ENCODE peak calls at places on chromosomes 2 and 18, in nine cellular contexts. One of them, this sample, is unnamed.

GRCh38 chr18:43751835-43752234 is 474.5 kb upstream of the SYT4 start:
- DNase-seq in adrenal gland: no peak
- DNase-seq in esophagus squamous epithelium: no peak
- DNase-seq in PC-3: no peak
- DNase-seq in right atrium auricular region: no peak
- DNase-seq in endodermal cell: no peak
- DNase-seq in breast epithelium: no peak
- DNase-seq in heart left ventricle: no peak
- DNase-seq in upper lobe of right lung: no peak
- DNase-seq in this sample: no peak

GRCh38 chr2:222598611-222599010 is 57.3 kb downstream of the FARSB start:
- DNase-seq in adrenal gland: no peak
- DNase-seq in esophagus squamous epithelium: no peak
- DNase-seq in PC-3: no peak
- DNase-seq in right atrium auricular region: no peak
- DNase-seq in endodermal cell: no peak
- DNase-seq in breast epithelium: no peak
- DNase-seq in heart left ventricle: no peak
- DNase-seq in upper lobe of right lung: no peak
- DNase-seq in this sample: no peak

GRCh38 chr2:25276569-25277465 is 64.9 kb downstream of the DNMT3A start:
- DNase-seq in adrenal gland: no peak
- DNase-seq in esophagus squamous epithelium: peak; percentile 15
- DNase-seq in PC-3: no peak
- DNase-seq in right atrium auricular region: no peak
- DNase-seq in endodermal cell: peak; percentile 93
- DNase-seq in breast epithelium: no peak
- DNase-seq in heart left ventricle: peak; percentile 72
- DNase-seq in upper lobe of right lung: peak; percentile 81
- DNase-seq in this sample: peak; percentile 43

GRCh38 chr2:112818094-112818902 is 18.3 kb downstream of the IL1B start:
- DNase-seq in adrenal gland: no peak
- DNase-seq in esophagus squamous epithelium: no peak
- DNase-seq in PC-3: no peak
- DNase-seq in right atrium auricular region: no peak
- DNase-seq in endodermal cell: peak; percentile 30
- DNase-seq in breast epithelium: no peak
- DNase-seq in heart left ventricle: no peak
- DNase-seq in upper lobe of right lung: no peak
- DNase-seq in this sample: peak; percentile 20

GRCh38 chr2:212173331-212173730 is 365.3 kb downstream of the ERBB4 start:
- DNase-seq in adrenal gland: no peak
- DNase-seq in esophagus squamous epithelium: no peak
- DNase-seq in PC-3: no peak
- DNase-seq in right atrium auricular region: no peak
- DNase-seq in endodermal cell: no peak
- DNase-seq in breast epithelium: no peak
- DNase-seq in heart left ventricle: no peak
- DNase-seq in upper lobe of right lung: no peak
- DNase-seq in this sample: no peak

GRCh38 chr18:80009661-80010550 is 21.5 kb upstream of the TXNL4A start:
- DNase-seq in adrenal gland: peak; percentile 98
- DNase-seq in esophagus squamous epithelium: no peak
- DNase-seq in PC-3: peak; percentile 95
- DNase-seq in right atrium auricular region: peak; percentile 77
- DNase-seq in endodermal cell: no peak
- DNase-seq in breast epithelium: peak; percentile 87
- DNase-seq in heart left ventricle: peak; percentile 81
- DNase-seq in upper lobe of right lung: no peak
- DNase-seq in this sample: peak; percentile 51

GRCh38 chr2:236972491-236973379 is 113.0 kb upstream of the COPS8 start:
- DNase-seq in adrenal gland: peak; percentile 76
- DNase-seq in esophagus squamous epithelium: no peak
- DNase-seq in PC-3: peak; percentile 86
- DNase-seq in right atrium auricular region: peak; percentile 83
- DNase-seq in endodermal cell: peak; percentile 79
- DNase-seq in breast epithelium: no peak
- DNase-seq in heart left ventricle: no peak
- DNase-seq in upper lobe of right lung: no peak
- DNase-seq in this sample: peak; percentile 25

GRCh38 chr2:68732036-68732435 is 2.6 kb upstream of the ARHGAP25 start:
- DNase-seq in adrenal gland: peak; percentile 35
- DNase-seq in esophagus squamous epithelium: no peak
- DNase-seq in PC-3: no peak
- DNase-seq in right atrium auricular region: no peak
- DNase-seq in endodermal cell: no peak
- DNase-seq in breast epithelium: no peak
- DNase-seq in heart left ventricle: peak; percentile 27
- DNase-seq in upper lobe of right lung: no peak
- DNase-seq in this sample: no peak

GRCh38 chr18:61031626-61032025 is 301.6 kb upstream of the CDH20 start:
- DNase-seq in adrenal gland: no peak
- DNase-seq in esophagus squamous epithelium: no peak
- DNase-seq in PC-3: no peak
- DNase-seq in right atrium auricular region: no peak
- DNase-seq in endodermal cell: no peak
- DNase-seq in breast epithelium: no peak
- DNase-seq in heart left ventricle: no peak
- DNase-seq in upper lobe of right lung: no peak
- DNase-seq in this sample: no peak

GRCh38 chr2:127514485-127514884 is 11.8 kb downstream of the IWS1 start:
- DNase-seq in adrenal gland: no peak
- DNase-seq in esophagus squamous epithelium: no peak
- DNase-seq in PC-3: no peak
- DNase-seq in right atrium auricular region: no peak
- DNase-seq in endodermal cell: no peak
- DNase-seq in breast epithelium: no peak
- DNase-seq in heart left ventricle: peak; percentile 21
- DNase-seq in upper lobe of right lung: no peak
- DNase-seq in this sample: no peak

GRCh38 chr2:196128749-196129148 is 42.6 kb downstream of the STK17B start:
- DNase-seq in adrenal gland: no peak
- DNase-seq in esophagus squamous epithelium: no peak
- DNase-seq in PC-3: no peak
- DNase-seq in right atrium auricular region: no peak
- DNase-seq in endodermal cell: no peak
- DNase-seq in breast epithelium: no peak
- DNase-seq in heart left ventricle: no peak
- DNase-seq in upper lobe of right lung: no peak
- DNase-seq in this sample: no peak

GRCh38 chr2:17373041-17373440 is 145.2 kb downstream of the RAD51AP2 start:
- DNase-seq in adrenal gland: no peak
- DNase-seq in esophagus squamous epithelium: no peak
- DNase-seq in PC-3: no peak
- DNase-seq in right atrium auricular region: no peak
- DNase-seq in endodermal cell: no peak
- DNase-seq in breast epithelium: no peak
- DNase-seq in heart left ventricle: no peak
- DNase-seq in upper lobe of right lung: no peak
- DNase-seq in this sample: no peak

DNA sequence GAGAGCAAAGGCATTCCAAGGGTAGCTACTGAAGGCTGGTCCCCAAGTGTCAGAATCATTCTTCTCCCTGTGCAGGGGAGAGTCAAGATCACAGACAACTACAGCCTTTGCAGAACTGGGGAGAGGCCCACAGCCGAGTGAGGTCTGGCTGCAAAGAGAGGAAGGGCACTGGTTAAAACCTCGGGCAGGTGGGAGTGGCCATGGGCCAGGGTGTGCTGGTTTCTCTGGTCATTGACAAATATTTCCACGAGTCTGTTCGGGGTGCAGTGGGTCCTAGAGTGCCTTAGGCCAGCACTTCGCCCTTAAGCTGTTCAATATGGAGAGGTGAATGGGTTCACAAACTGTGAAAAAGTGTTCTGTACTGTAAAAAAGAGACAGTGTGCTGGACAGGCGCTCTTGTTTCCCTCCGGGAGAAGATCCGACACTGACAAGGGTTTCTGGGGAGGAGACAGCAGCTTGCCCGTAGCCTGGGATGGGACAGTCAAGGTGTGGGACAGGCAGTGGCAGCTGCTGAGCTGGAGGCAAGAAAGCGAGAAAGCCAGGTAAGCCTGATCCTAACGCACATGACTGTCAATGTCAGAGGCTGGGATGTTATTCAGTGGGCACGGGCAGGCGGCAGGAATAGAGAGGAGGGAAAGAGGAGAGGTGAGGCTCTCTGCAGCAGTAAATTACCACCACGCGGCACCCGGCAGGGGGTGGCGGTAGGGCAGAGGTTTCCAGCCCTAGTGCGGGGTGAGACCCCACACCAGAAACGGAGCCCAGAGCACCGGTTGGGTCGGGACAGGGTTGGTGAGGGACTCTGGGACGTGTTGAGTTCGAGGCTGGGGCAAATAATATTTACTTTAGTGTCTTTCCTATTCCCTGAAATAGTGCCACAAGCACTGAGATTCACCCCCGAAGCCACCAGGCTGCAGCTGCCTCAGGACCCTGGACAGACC is 2.0 kb downstream of the NPPC start:
- DNase-seq in adrenal gland: no peak
- DNase-seq in esophagus squamous epithelium: no peak
- DNase-seq in PC-3: no peak
- DNase-seq in right atrium auricular region: no peak
- DNase-seq in endodermal cell: no peak
- DNase-seq in breast epithelium: peak; percentile 45
- DNase-seq in heart left ventricle: no peak
- DNase-seq in upper lobe of right lung: no peak
- DNase-seq in this sample: no peak
- H3K9me3 ChIP-seq in adrenal gland: no peaks in the 10 kb centered on the region
- H3K9me3 ChIP-seq in esophagus squamous epithelium: no peaks in the 10 kb centered on the region
- H3K9me3 ChIP-seq in PC-3: no peaks in the 10 kb centered on the region
- H3K9me3 ChIP-seq in right atrium auricular region: no peaks in the 10 kb centered on the region
- H3K9me3 ChIP-seq in endodermal cell: no peaks in the 10 kb centered on the region
- H3K9me3 ChIP-seq in breast epithelium: no peaks in the 10 kb centered on the region
- H3K9me3 ChIP-seq in heart left ventricle: no peaks in the 10 kb centered on the region
- H3K9me3 ChIP-seq in upper lobe of right lung: no peaks in the 10 kb centered on the region
- H3K9me3 ChIP-seq in this sample: no peaks in the 10 kb centered on the region

GRCh38 chr2:200306969-200307811 is 697 bp downstream of the SPATS2L start:
- DNase-seq in adrenal gland: peak; percentile 30
- DNase-seq in esophagus squamous epithelium: no peak
- DNase-seq in PC-3: peak; percentile 46
- DNase-seq in right atrium auricular region: no peak
- DNase-seq in endodermal cell: peak; percentile 66
- DNase-seq in breast epithelium: no peak
- DNase-seq in heart left ventricle: peak; percentile 61
- DNase-seq in upper lobe of right lung: peak; percentile 81
- DNase-seq in this sample: peak; percentile 52
- TF ChIP-seq CTCF in adrenal gland: no peak
- TF ChIP-seq CTCF in esophagus squamous epithelium: no peak
- TF ChIP-seq CTCF in PC-3: no peak
- TF ChIP-seq CTCF in right atrium auricular region: no peak
- TF ChIP-seq CTCF in endodermal cell: no peak
- TF ChIP-seq CTCF in breast epithelium: no peak
- TF ChIP-seq CTCF in heart left ventricle: no peak
- TF ChIP-seq CTCF in upper lobe of right lung: no peak
- TF ChIP-seq CTCF in this sample: peak; percentile 0

GRCh38 chr2:46813680-46814079 is 101.9 kb downstream of the MCFD2 start:
- DNase-seq in adrenal gland: no peak
- DNase-seq in esophagus squamous epithelium: no peak
- DNase-seq in PC-3: no peak
- DNase-seq in right atrium auricular region: no peak
- DNase-seq in endodermal cell: peak; percentile 21
- DNase-seq in breast epithelium: no peak
- DNase-seq in heart left ventricle: no peak
- DNase-seq in upper lobe of right lung: no peak
- DNase-seq in this sample: no peak

GRCh38 chr2:46813046-46813445 is 102.6 kb downstream of the MCFD2 start:
- DNase-seq in adrenal gland: peak; percentile 32
- DNase-seq in esophagus squamous epithelium: no peak
- DNase-seq in PC-3: no peak
- DNase-seq in right atrium auricular region: peak; percentile 66
- DNase-seq in endodermal cell: peak; percentile 23
- DNase-seq in breast epithelium: no peak
- DNase-seq in heart left ventricle: peak; percentile 73
- DNase-seq in upper lobe of right lung: no peak
- DNase-seq in this sample: peak; percentile 12

GRCh38 chr2:46815121-46815802 is 100.3 kb downstream of the MCFD2 start:
- DNase-seq in adrenal gland: no peak
- DNase-seq in esophagus squamous epithelium: no peak
- DNase-seq in PC-3: no peak
- DNase-seq in right atrium auricular region: no peak
- DNase-seq in endodermal cell: peak; percentile 50
- DNase-seq in breast epithelium: no peak
- DNase-seq in heart left ventricle: no peak
- DNase-seq in upper lobe of right lung: no peak
- DNase-seq in this sample: no peak

GRCh38 chr2:46814562-46814961 is 101.0 kb downstream of the MCFD2 start:
- DNase-seq in adrenal gland: no peak
- DNase-seq in esophagus squamous epithelium: no peak
- DNase-seq in PC-3: no peak
- DNase-seq in right atrium auricular region: peak; percentile 55
- DNase-seq in endodermal cell: peak; percentile 10
- DNase-seq in breast epithelium: no peak
- DNase-seq in heart left ventricle: no peak
- DNase-seq in upper lobe of right lung: no peak
- DNase-seq in this sample: no peak

DNA sequence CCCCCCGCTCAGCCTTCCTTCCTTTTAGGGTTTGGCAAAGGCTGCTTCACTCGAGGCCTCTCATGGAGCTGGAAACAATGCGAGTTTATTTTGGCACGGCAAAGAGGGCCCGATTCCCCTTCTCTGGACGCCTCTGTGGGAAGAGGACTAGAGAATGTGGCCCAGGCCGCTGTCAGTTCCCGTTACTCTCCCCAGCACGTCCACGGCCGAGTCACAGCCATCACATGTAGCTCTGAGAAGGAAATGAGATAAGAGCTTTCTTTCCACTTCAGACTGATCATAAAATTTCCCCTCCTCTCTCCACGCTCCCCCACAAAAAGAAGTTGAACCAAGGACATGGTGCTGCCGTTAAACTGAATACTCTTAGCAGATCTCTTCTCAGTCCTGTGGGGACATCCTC is 101.4 kb downstream of the MCFD2 start:
- DNase-seq in adrenal gland: peak; percentile 77
- DNase-seq in esophagus squamous epithelium: no peak
- DNase-seq in PC-3: no peak
- DNase-seq in right atrium auricular region: peak; percentile 89
- DNase-seq in endodermal cell: peak; percentile 20
- DNase-seq in breast epithelium: no peak
- DNase-seq in heart left ventricle: peak; percentile 89
- DNase-seq in upper lobe of right lung: no peak
- DNase-seq in this sample: no peak
- H3K4me1 ChIP-seq in adrenal gland: peaks cover 32% of the 10 kb centered on the region
- H3K4me1 ChIP-seq in esophagus squamous epithelium: peaks cover 3% of the 10 kb centered on the region
- H3K4me1 ChIP-seq in PC-3: peaks cover 14% of the 10 kb centered on the region
- H3K4me1 ChIP-seq in right atrium auricular region: peaks cover 77% of the 10 kb centered on the region
- H3K4me1 ChIP-seq in endodermal cell: no peaks in the 10 kb centered on the region
- H3K4me1 ChIP-seq in breast epithelium: peaks cover 22% of the 10 kb centered on the region
- H3K4me1 ChIP-seq in heart left ventricle: peaks cover 71% of the 10 kb centered on the region
- H3K4me1 ChIP-seq in upper lobe of right lung: peaks cover 65% of the 10 kb centered on the region
- H3K4me1 ChIP-seq in this sample: no peaks in the 10 kb centered on the region

DNA sequence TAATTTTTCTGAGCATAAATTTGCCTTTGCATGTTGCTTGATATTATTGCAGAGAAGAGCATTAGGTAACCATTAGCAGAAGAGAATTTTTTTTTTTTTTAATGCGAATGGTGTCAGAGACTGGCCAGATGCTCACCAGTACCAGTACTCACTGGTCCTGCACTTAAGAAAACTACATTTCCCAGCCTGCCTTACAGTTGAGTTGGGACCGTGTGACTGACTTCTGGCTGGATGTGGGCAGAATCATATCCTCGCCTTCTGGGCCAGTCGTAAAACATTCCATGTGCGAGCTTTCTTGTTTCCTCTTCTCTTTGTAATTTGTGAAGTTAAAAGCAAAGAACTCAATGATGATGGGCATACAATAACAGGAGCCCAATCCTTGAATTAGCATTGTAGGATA is 132.4 kb downstream of the LRRC30 start:
- DNase-seq in adrenal gland: no peak
- DNase-seq in esophagus squamous epithelium: no peak
- DNase-seq in PC-3: no peak
- DNase-seq in right atrium auricular region: no peak
- DNase-seq in endodermal cell: no peak
- DNase-seq in breast epithelium: no peak
- DNase-seq in heart left ventricle: no peak
- DNase-seq in upper lobe of right lung: no peak
- DNase-seq in this sample: no peak
- H3K9me3 ChIP-seq in adrenal gland: no peaks in the 10 kb centered on the region
- H3K9me3 ChIP-seq in esophagus squamous epithelium: no peaks in the 10 kb centered on the region
- H3K9me3 ChIP-seq in PC-3: no peaks in the 10 kb centered on the region
- H3K9me3 ChIP-seq in right atrium auricular region: no peaks in the 10 kb centered on the region
- H3K9me3 ChIP-seq in endodermal cell: peaks cover 13% of the 10 kb centered on the region
- H3K9me3 ChIP-seq in breast epithelium: peaks cover 5% of the 10 kb centered on the region
- H3K9me3 ChIP-seq in heart left ventricle: no peaks in the 10 kb centered on the region
- H3K9me3 ChIP-seq in upper lobe of right lung: no peaks in the 10 kb centered on the region
- H3K9me3 ChIP-seq in this sample: no peaks in the 10 kb centered on the region